ENCODE peak calls at places on chromosome 22, in four cellular contexts. P is AG04450, W is OCI-LY7, C is pancreas. D is an unnamed sample.

GRCh38 chr22:46007848-46008261 is 30.9 kb upstream of the WNT7B start:
- DNase-seq in W (no peak), C (peak), P (peak), D (peak)

GRCh38 chr22:47615051-47615450 is 852.6 kb downstream of the TBC1D22A start:
- DNase-seq in C (no peak), P (no peak), W (no peak), D (no peak)

GRCh38 chr22:39205344-39206021 is 39.3 kb downstream of the PDGFB start:
- DNase-seq in P (no peak), W (no peak), C (no peak), D (no peak)

GRCh38 chr22:29479417-29480261 is at the start of gene NEFH:
- DNase-seq in W (no peak), P (no peak), C (no peak), D (no peak)

GRCh38 chr22:21926728-21927127 is 25.9 kb downstream of the PPM1F start:
- DNase-seq in C (no peak), W (no peak), P (no peak), D (no peak)

GRCh38 chr22:39098026-39098425 is 982 bp downstream of the APOBEC3H start:
- DNase-seq in W (peak), P (no peak), C (no peak), D (no peak)

GRCh38 chr22:46861968-46862367 is 99.5 kb downstream of the TBC1D22A start:
- DNase-seq in P (no peak), C (no peak), W (no peak), D (no peak)

GRCh38 chr22:20469110-20469855 is 26.3 kb downstream of the KLHL22 start:
- DNase-seq in W (no peak), P (no peak), C (no peak), D (no peak)

GRCh38 chr22:38826801-38827200 is 17.0 kb downstream of the NPTXR start:
- DNase-seq in W (no peak), P (no peak), C (no peak), D (no peak)

GRCh38 chr22:24695958-24696511 is 78.5 kb downstream of the PIWIL3 start:
- DNase-seq in W (no peak), C (no peak), P (peak), D (no peak)

GRCh38 chr22:24367841-24368240 is 59.6 kb upstream of the ADORA2A start:
- DNase-seq in P (no peak), C (no peak), W (no peak), D (no peak)

GRCh38 chr22:47784367-47784983 is 1022.0 kb downstream of the TBC1D22A start:
- DNase-seq in C (no peak), P (no peak), W (no peak), D (no peak)

GRCh38 chr22:44080936-44081853 is 57.1 kb downstream of the PARVB start:
- DNase-seq in C (peak), P (peak), W (peak), D (no peak)

GRCh38 chr22:23137905-23138520 is 3.8 kb downstream of the RSPH14 start:
- DNase-seq in P (no peak), W (peak), C (no peak), D (no peak)

GRCh38 chr22:29740216-29740615 is 20.4 kb downstream of the CABP7 start:
- DNase-seq in W (no peak), P (no peak), C (no peak), D (no peak)

GRCh38 chr22:44410396-44411056 is 87.5 kb downstream of the RTL6 start:
- DNase-seq in W (no peak), C (no peak), P (no peak), D (no peak)

GRCh38 chr22:26714971-26715370 is 57.6 kb downstream of the MIAT start:
- DNase-seq in C (no peak), W (no peak), P (no peak), D (no peak)

GRCh38 chr22:22060200-22061084 is 77.9 kb upstream of the TOP3B start:
- DNase-seq in P (no peak), W (peak), C (peak), D (no peak)

DNA sequence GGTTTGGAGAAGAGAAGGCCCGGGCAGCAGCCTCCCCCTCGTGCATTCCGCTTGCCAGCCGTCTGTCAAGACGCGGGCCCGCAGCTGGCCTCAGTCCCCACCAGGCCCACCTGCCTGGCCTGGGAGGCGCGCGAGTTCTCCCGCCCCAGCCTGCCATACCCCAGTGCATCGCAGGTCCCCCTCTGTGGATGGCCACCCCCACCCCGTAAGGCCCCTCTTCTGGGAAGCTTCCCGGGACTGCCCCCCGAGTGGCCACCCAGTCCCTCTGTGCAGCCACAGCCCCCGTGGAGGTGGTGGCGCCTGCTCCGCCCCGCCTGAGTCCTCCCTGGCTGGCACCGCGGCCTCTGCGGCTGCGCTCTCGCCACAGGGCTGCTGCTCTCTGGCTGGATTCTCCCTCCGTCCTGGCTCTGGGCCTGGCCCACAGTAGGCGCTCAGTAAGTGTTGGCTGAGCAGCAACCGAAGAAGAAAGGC is 74.0 kb upstream of the TCF20 start:
- DNase-seq in W (no peak), C (no peak), P (no peak), D (no peak)
- H3K4me3 ChIP-seq in W (no peak), C (no peak), P (peak), D (peak)

DNA sequence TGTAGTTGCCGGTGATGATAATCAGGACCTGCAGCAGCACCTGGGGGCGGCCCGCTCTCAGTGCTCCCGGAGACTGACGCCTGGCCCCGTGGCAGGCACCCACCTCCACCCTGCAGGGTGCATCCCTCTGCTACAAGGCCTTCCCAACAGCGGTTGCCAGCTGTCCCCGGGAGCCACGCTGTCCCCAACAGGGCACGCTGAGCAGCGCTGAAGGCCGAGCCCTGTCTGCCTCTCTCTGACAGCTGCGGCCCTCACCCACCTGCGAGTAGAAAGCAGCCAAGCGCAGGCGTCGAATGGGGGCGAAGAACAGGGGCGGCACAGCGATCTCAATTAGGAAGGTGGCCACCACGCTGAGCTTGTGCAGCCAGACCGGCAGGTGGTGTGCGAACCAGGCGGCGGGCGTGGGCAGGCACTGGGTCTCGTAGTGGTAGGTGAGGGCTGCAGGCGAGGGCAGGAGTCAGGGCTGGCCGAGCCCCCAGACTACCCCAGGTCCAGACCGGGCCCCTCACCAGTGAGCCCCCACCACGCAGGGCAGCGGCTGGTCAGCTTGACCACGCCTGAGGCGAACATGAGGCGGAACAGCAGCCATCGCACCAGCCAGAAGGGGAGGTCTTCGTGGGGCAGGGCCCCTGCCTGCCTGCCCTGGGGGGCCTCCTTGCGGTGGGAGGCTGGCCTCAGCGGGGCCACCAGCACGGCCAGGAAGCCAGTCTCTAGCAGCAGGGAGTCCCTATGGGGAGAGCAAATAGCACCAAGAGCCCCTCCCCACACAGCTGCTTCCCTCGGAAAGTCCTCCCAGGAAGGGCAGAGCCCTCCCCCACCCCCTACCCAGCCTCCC is 1.5 kb downstream of the LMF2 start:
- DNase-seq in C (no peak), P (no peak), W (no peak), D (no peak)
- H3K4me3 ChIP-seq in C (peak), P (peak), W (peak), D (peak)

GRCh38 chr22:28366856-28367255 is 312.8 kb downstream of the TTC28 start:
- DNase-seq in P (no peak), C (no peak), W (no peak), D (no peak)

GRCh38 chr22:28373841-28374240 is 305.8 kb downstream of the TTC28 start:
- DNase-seq in C (no peak), P (no peak), W (no peak), D (no peak)

GRCh38 chr22:28369849-28370248 is 309.8 kb downstream of the TTC28 start:
- DNase-seq in W (no peak), P (no peak), C (no peak), D (no peak)
- H3K4me3 ChIP-seq in W (no peak), P (no peak), C (no peak), D (no peak)

GRCh38 chr22:50207383-50208031 is 6.7 kb downstream of the SELENOO start:
- DNase-seq in P (no peak), C (no peak), W (peak), D (no peak)
- H3K4me3 ChIP-seq in P (no peak), C (no peak), W (no peak), D (no peak)

GRCh38 chr22:31247726-31248125 is 35.6 kb downstream of the LIMK2 start:
- DNase-seq in W (no peak), P (no peak), C (no peak), D (no peak)
- H3K4me3 ChIP-seq in W (no peak), P (peak), C (peak), D (peak)

DNA sequence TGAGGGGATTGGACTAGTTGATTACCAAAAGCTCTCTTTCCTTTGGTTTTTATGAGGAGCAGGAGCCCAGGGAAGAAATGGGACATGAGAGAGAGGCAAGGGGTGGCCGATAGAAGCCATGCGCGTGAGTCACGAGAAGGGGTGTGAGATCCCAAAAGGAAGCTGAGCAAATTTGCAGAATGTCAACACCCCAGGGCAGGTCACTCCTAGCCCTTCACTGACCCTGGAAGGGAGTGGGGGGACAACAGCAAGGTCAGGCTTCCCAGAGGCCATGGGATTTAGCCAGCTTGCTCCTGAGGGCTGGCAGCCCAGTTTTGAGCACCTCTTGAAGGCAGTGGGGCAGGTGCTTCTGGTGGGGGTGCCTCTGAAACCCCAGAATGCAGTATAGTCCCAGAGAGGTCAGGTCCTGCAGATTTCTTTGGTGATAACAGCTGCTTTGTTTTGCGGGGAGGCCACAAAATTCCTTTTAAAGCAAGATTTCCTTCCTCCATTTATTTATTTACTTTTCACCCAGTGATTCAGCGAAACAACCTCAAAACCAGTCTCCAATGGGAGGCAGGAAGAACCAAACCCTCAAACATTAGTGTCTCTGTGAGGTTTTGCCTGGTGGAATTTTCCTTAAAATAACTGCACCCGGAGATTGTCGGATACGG is 40.1 kb upstream of the TIMP3 start:
- DNase-seq in W (no peak), C (no peak), P (peak), D (no peak)
- H3K4me3 ChIP-seq in W (no peak), C (no peak), P (no peak), D (no peak)

GRCh38 chr22:50422961-50423815 is 51.6 kb downstream of the SBF1 start:
- DNase-seq in C (no peak), W (no peak), P (no peak), D (no peak)
- H3K4me3 ChIP-seq in C (no peak), W (no peak), P (no peak), D (no peak)

GRCh38 chr22:37043214-37043827 is 8.2 kb upstream of the KCTD17 start:
- DNase-seq in W (no peak), P (no peak), C (no peak), D (no peak)
- H3K4me3 ChIP-seq in W (no peak), P (no peak), C (no peak), D (no peak)

DNA sequence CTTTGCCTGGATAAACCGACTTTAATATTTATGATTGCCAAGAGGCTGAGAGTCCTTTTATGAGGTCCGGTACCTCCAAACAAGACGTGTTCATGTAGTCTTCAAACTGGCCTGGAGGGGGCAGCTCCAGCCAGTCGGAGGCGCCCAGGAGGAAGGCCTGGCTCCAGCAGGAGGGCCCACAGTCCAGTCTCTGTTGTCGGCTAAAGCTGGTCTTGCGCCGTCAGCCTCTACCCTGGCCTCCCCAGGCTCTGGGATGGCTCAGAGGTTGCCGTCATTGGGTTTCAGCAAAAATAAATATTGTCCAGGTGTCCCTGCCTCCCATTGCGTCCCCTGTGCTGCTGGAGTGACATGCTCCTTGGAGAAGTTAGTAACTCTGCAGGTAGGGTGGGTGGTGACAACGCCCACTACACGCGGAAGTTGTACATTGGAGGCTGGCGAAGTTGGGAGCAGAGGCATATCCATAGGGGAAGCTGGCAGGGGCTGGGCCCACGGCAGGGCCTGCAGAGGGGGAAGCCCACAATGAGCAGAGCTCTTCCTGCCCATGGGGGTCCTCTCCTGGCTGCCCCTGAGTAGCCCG is 1.0 kb upstream of the SLC25A1 start:
- DNase-seq in W (peak), P (peak), C (peak), D (peak)
- H3K4me3 ChIP-seq in W (peak), P (peak), C (peak), D (peak)